ENCODE peak calls at places on chromosomes 5 and 9, in ten cellular contexts. B, M, Q, I, G, P, V, H, S and T are unnamed samples.
A peak's percentile ranks its signal among the peaks of the same experiment; 100 is the strongest.

GRCh38 chr5:135139397-135140134 is 105.5 kb upstream of the PITX1 start:
- DNase-seq in B (no peak), M (no peak), Q (peak; percentile 45), I (no peak), G (no peak), P (peak; percentile 70), V (no peak), H (peak; percentile 45), S (peak; percentile 84), T (peak; percentile 96)

GRCh38 chr5:10702911-10703491 is 58.0 kb downstream of the DAP start:
- DNase-seq in B (no peak), M (no peak), Q (peak; percentile 55), I (no peak), G (no peak), P (no peak), V (no peak), H (no peak), S (peak; percentile 79), T (peak; percentile 80)

GRCh38 chr9:34332370-34332964 is 3.1 kb downstream of the NUDT2 start:
- DNase-seq in B (no peak), M (no peak), Q (peak; percentile 67), I (no peak), G (peak; percentile 26), P (peak; percentile 69), V (no peak), H (no peak), S (peak; percentile 24), T (peak; percentile 55)

GRCh38 chr9:14671327-14671840 is 21.8 kb downstream of the ZDHHC21 start:
- DNase-seq in B (no peak), M (no peak), Q (no peak), I (no peak), G (no peak), P (no peak), V (no peak), H (no peak), S (no peak), T (no peak)

GRCh38 chr5:172104021-172104420 is 84.0 kb downstream of the STK10 start:
- DNase-seq in B (no peak), M (no peak), Q (no peak), I (no peak), G (no peak), P (no peak), V (no peak), H (no peak), S (no peak), T (no peak)

GRCh38 chr9:112050544-112051475 is 124.3 kb downstream of the SUSD1 start:
- DNase-seq in B (no peak), M (no peak), Q (peak; percentile 98), I (no peak), G (no peak), P (no peak), V (no peak), H (no peak), S (peak; percentile 99), T (peak; percentile 97)

GRCh38 chr9:7402704-7403389 is 396.7 kb downstream of the DMAC1 start:
- DNase-seq in B (no peak), M (no peak), Q (peak; percentile 43), I (no peak), G (no peak), P (no peak), V (no peak), H (no peak), S (no peak), T (no peak)

GRCh38 chr9:79273311-79273710 is 298.5 kb upstream of the TLE4 start:
- DNase-seq in B (no peak), M (no peak), Q (no peak), I (no peak), G (no peak), P (no peak), V (no peak), H (no peak), S (no peak), T (no peak)

GRCh38 chr5:3789519-3790193 is 194.0 kb downstream of the IRX1 start:
- DNase-seq in B (no peak), M (no peak), Q (no peak), I (no peak), G (no peak), P (no peak), V (no peak), H (no peak), S (no peak), T (no peak)

GRCh38 chr9:89941875-89942274 is 337.1 kb downstream of the GADD45G start:
- DNase-seq in B (no peak), M (no peak), Q (peak; percentile 81), I (no peak), G (no peak), P (no peak), V (no peak), H (no peak), S (peak; percentile 99), T (peak; percentile 93)